ENCODE peak calls at places on chromosomes 3 and 15, in eight cellular contexts. L, X, H, D, J, V, S and B are unnamed samples.

GRCh38 chr15:44447772-44448376 is 20.4 kb downstream of the CTDSPL2 start:
- DNase-seq in L (no peak), X (no peak), H (no peak), D (no peak), J (no peak), V (peak), S (no peak), B (no peak)

GRCh38 chr15:32802296-32802936 is 84.6 kb downstream of the GREM1 start:
- DNase-seq in L (peak), X (no peak), H (no peak), D (no peak), J (no peak), V (no peak), S (no peak), B (peak)

GRCh38 chr3:10753964-10754363 is 62.1 kb upstream of the SLC6A11 start:
- DNase-seq in L (no peak), X (no peak), H (no peak), D (peak), J (peak), V (no peak), S (peak), B (no peak)

GRCh38 chr3:116444819-116445290 is 432 bp downstream of the LSAMP start:
- DNase-seq in L (no peak), X (no peak), H (no peak), D (peak), J (no peak), V (no peak), S (peak), B (no peak)

GRCh38 chr15:87752250-87752951 is 504.1 kb downstream of the NTRK3 start:
- DNase-seq in L (peak), X (no peak), H (no peak), D (no peak), J (no peak), V (no peak), S (peak), B (peak)

GRCh38 chr3:119579366-119580147 is at the start of gene ADPRH:
- DNase-seq in L (no peak), X (peak), H (peak), D (peak), J (peak), V (peak), S (peak), B (peak)

GRCh38 chr3:57110797-57111196 is 50.3 kb downstream of the SPATA12 start:
- DNase-seq in L (no peak), X (no peak), H (no peak), D (no peak), J (no peak), V (no peak), S (no peak), B (no peak)

GRCh38 chr3:27729748-27730611 is 7.9 kb upstream of the EOMES start:
- DNase-seq in L (no peak), X (no peak), H (no peak), D (no peak), J (no peak), V (no peak), S (no peak), B (no peak)

GRCh38 chr15:58396181-58396580 is 35.6 kb upstream of the LIPC start:
- DNase-seq in L (peak), X (no peak), H (no peak), D (no peak), J (no peak), V (no peak), S (peak), B (peak)

GRCh38 chr15:34240537-34240936 is 15.7 kb downstream of the EMC4 start:
- DNase-seq in L (no peak), X (no peak), H (no peak), D (no peak), J (no peak), V (no peak), S (no peak), B (no peak)

GRCh38 chr15:40832903-40833302 is 4.4 kb upstream of the PPP1R14D start:
- DNase-seq in L (no peak), X (no peak), H (no peak), D (no peak), J (no peak), V (no peak), S (no peak), B (no peak)

GRCh38 chr3:37991823-37992222 is 1.2 kb downstream of the VILL start:
- DNase-seq in L (no peak), X (no peak), H (no peak), D (no peak), J (no peak), V (no peak), S (no peak), B (no peak)

GRCh38 chr3:152031321-152031720 is 157.9 kb downstream of the SUCNR1 start:
- DNase-seq in L (no peak), X (no peak), H (no peak), D (no peak), J (no peak), V (no peak), S (no peak), B (no peak)

GRCh38 chr3:52845157-52845556 is 10.3 kb upstream of the MUSTN1 start:
- DNase-seq in L (no peak), X (no peak), H (no peak), D (no peak), J (no peak), V (no peak), S (no peak), B (no peak)

GRCh38 chr3:151918253-151919029 is 45.0 kb downstream of the SUCNR1 start:
- DNase-seq in L (no peak), X (no peak), H (no peak), D (no peak), J (no peak), V (no peak), S (peak), B (peak)

GRCh38 chr3:150391200-150391599 is 16.9 kb upstream of the TSC22D2 start:
- DNase-seq in L (no peak), X (no peak), H (no peak), D (no peak), J (no peak), V (no peak), S (no peak), B (no peak)

GRCh38 chr3:72344256-72345046 is 503.8 kb downstream of the SHQ1 start:
- DNase-seq in L (no peak), X (no peak), H (no peak), D (no peak), J (no peak), V (no peak), S (no peak), B (no peak)

GRCh38 chr3:105957722-105958121 is 88.9 kb upstream of the CBLB start:
- DNase-seq in L (peak), X (no peak), H (no peak), D (no peak), J (no peak), V (no peak), S (no peak), B (no peak)

GRCh38 chr3:118400086-118400485 is 634.6 kb downstream of the IGSF11 start:
- DNase-seq in L (no peak), X (no peak), H (no peak), D (no peak), J (no peak), V (no peak), S (no peak), B (no peak)

GRCh38 chr3:4401441-4401840 is 65.6 kb downstream of the SUMF1 start:
- DNase-seq in L (no peak), X (no peak), H (no peak), D (no peak), J (no peak), V (no peak), S (no peak), B (no peak)

GRCh38 chr3:141979050-141979671 is 102.7 kb downstream of the ATP1B3 start:
- DNase-seq in L (peak), X (no peak), H (no peak), D (no peak), J (no peak), V (no peak), S (no peak), B (no peak)

DNA sequence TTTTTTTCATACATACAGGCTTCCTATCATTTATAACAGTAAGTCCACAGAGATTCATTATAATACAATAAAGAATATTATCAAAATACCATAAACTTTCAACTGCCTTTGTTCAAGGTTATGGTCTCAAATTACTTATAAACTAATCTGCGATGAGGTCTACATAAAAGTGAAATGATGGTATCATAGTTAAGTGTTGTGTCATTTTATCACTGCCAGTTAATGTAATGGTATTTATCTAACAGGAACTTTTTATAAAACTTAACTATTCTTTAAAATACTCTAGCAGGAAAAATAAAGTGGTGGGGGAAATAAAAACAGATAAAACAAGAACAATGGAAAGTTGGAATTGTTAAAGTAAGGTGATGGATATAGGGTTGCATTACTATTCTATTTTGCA is 153.1 kb downstream of the OSBPL10 start:
- DNase-seq in L (no peak), X (no peak), H (no peak), D (no peak), J (no peak), V (no peak), S (no peak), B (no peak)
- TF ChIP-seq CTCF in L (no peak), X (no peak), H (no peak), D (no peak), J (no peak), V (no peak), S (no peak), B (no peak)

GRCh38 chr3:7282988-7283387 is 422.1 kb downstream of the GRM7 start:
- DNase-seq in L (no peak), X (no peak), H (no peak), D (no peak), J (no peak), V (no peak), S (no peak), B (no peak)

GRCh38 chr3:7288133-7288532 is 427.2 kb downstream of the GRM7 start:
- DNase-seq in L (no peak), X (no peak), H (no peak), D (no peak), J (no peak), V (no peak), S (no peak), B (no peak)

GRCh38 chr3:7289113-7289512 is 428.2 kb downstream of the GRM7 start:
- DNase-seq in L (no peak), X (no peak), H (no peak), D (no peak), J (no peak), V (no peak), S (no peak), B (no peak)

GRCh38 chr3:7290062-7290825 is 429.3 kb downstream of the GRM7 start:
- DNase-seq in L (no peak), X (no peak), H (no peak), D (no peak), J (no peak), V (no peak), S (no peak), B (no peak)

DNA sequence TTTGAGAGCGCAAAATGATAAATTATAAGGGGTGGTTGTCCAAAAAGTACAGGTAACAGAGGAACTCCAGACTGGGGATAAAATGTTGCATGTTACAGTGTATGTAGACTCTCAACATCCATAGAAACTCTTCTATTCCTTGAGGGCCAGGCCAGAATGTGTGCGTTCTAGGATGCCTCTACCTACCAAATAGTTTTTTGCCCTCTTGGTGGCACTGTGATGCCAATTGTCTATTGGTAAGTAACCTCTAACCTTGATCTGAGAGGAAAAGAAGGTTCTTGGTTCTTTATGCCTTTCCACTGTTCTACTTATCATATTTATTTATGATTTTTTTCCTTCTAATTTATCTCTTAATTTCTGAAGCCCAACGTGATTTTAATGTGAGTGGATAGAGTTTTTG is 424.6 kb downstream of the GRM7 start:
- DNase-seq in L (no peak), X (no peak), H (no peak), D (no peak), J (no peak), V (no peak), S (peak), B (no peak)
- TF ChIP-seq CTCF in L (no peak), X (no peak), H (no peak), D (no peak), J (no peak), V (peak), S (peak), B (no peak)

GRCh38 chr3:128457918-128458317 is 8.8 kb downstream of the DNAJB8 start:
- DNase-seq in L (no peak), X (no peak), H (no peak), D (no peak), J (no peak), V (no peak), S (no peak), B (no peak)
- TF ChIP-seq CTCF in L (no peak), X (no peak), H (no peak), D (no peak), J (no peak), V (no peak), S (no peak), B (no peak)

GRCh38 chr3:170728181-170728580 is 141.8 kb downstream of the RPL22L1 start:
- DNase-seq in L (no peak), X (no peak), H (no peak), D (no peak), J (no peak), V (no peak), S (no peak), B (no peak)

GRCh38 chr3:170724599-170724998 is 138.7 kb upstream of the SLC7A14 start:
- DNase-seq in L (peak), X (peak), H (no peak), D (no peak), J (no peak), V (no peak), S (no peak), B (no peak)

GRCh38 chr3:170726976-170727661 is 141.2 kb upstream of the SLC7A14 start:
- DNase-seq in L (no peak), X (no peak), H (no peak), D (no peak), J (no peak), V (no peak), S (no peak), B (peak)

GRCh38 chr3:170727754-170728153 is 141.9 kb upstream of the SLC7A14 start:
- DNase-seq in L (no peak), X (no peak), H (no peak), D (no peak), J (no peak), V (no peak), S (no peak), B (no peak)

DNA sequence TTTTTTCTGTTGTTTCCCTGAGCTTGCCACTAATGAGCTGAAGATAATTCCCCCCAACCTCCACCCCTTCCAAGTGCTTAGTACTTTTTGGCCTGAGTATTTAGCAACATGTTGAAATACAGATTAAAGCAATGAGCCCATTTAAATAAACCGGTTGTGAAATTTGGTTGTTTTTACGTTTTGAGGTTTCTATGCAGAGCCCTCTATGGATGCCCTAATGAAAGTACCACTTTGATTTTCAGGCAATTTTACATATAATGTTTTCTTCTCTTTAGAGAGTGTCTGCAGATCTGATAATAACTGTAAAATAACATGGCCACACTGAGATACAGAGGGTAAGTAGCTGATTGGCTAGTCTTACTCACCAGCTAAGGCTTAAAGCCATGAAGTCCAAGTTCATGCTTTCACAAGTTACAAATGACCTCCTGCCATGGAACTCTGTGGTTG is 139.4 kb upstream of the SLC7A14 start:
- DNase-seq in L (no peak), X (no peak), H (no peak), D (no peak), J (no peak), V (no peak), S (no peak), B (peak)
- TF ChIP-seq CTCF in L (no peak), X (no peak), H (no peak), D (no peak), J (no peak), V (no peak), S (no peak), B (peak)

GRCh38 chr15:31080618-31081017 is 20.9 kb downstream of the TRPM1 start:
- DNase-seq in L (no peak), X (peak), H (no peak), D (peak), J (peak), V (peak), S (peak), B (no peak)
- TF ChIP-seq CTCF in L (no peak), X (no peak), H (no peak), D (no peak), J (no peak), V (no peak), S (no peak), B (no peak)

GRCh38 chr3:48439820-48440589 is at the start of the genes CCDC51 and TMA7:
- DNase-seq in L (peak), X (peak), H (peak), D (peak), J (peak), V (peak), S (peak), B (peak)
- TF ChIP-seq CTCF in L (no peak), X (peak), H (no peak), D (no peak), J (no peak), V (no peak), S (no peak), B (no peak)